ENCODE peak calls at places on chromosomes 12 and 14, in six cellular contexts. One of them, this sample, is unnamed.

GRCh38 chr12:115191342-115191741 is 507.4 kb upstream of the TBX3 start:
- DNase-seq in IMR-90: no peak
- DNase-seq in trophoblast cell: no peak
- DNase-seq in H1: no peak
- DNase-seq in H9: no peak
- DNase-seq in mesenchymal stem cell: no peak
- DNase-seq in this sample: no peak

GRCh38 chr12:49264466-49264872 is 413 bp upstream of the TUBA1C start:
- DNase-seq in IMR-90: no peak
- DNase-seq in trophoblast cell: peak; percentile 54
- DNase-seq in H1: no peak
- DNase-seq in H9: no peak
- DNase-seq in mesenchymal stem cell: no peak
- DNase-seq in this sample: no peak

GRCh38 chr12:86249856-86250255 is 6.3 kb downstream of the MGAT4C start:
- DNase-seq in IMR-90: peak; percentile 70
- DNase-seq in H1: no peak
- DNase-seq in trophoblast cell: no peak
- DNase-seq in H9: no peak
- DNase-seq in mesenchymal stem cell: peak; percentile 70
- DNase-seq in this sample: no peak

GRCh38 chr14:100782516-100783320 is 43.2 kb upstream of the MEG3 start:
- DNase-seq in H9: no peak
- DNase-seq in IMR-90: no peak
- DNase-seq in trophoblast cell: no peak
- DNase-seq in mesenchymal stem cell: no peak
- DNase-seq in H1: no peak
- DNase-seq in this sample: no peak

GRCh38 chr14:54699087-54699530 is 132.2 kb downstream of the SAMD4A start:
- DNase-seq in trophoblast cell: peak; percentile 20
- DNase-seq in H9: peak; percentile 38
- DNase-seq in mesenchymal stem cell: peak; percentile 50
- DNase-seq in IMR-90: no peak
- DNase-seq in H1: no peak
- DNase-seq in this sample: no peak

GRCh38 chr12:50050410-50051280 is 6.8 kb upstream of the ASIC1 start:
- DNase-seq in H1: no peak
- DNase-seq in mesenchymal stem cell: peak; percentile 69
- DNase-seq in H9: peak; percentile 69
- DNase-seq in IMR-90: peak; percentile 47
- DNase-seq in trophoblast cell: no peak
- DNase-seq in this sample: no peak

GRCh38 chr12:66290716-66291200 is 11.5 kb upstream of the HELB start:
- DNase-seq in H1: no peak
- DNase-seq in IMR-90: no peak
- DNase-seq in H9: no peak
- DNase-seq in trophoblast cell: no peak
- DNase-seq in mesenchymal stem cell: no peak
- DNase-seq in this sample: no peak

GRCh38 chr14:77882098-77882497 is 82.2 kb downstream of the ADCK1 start:
- DNase-seq in IMR-90: no peak
- DNase-seq in mesenchymal stem cell: peak; percentile 36
- DNase-seq in H9: no peak
- DNase-seq in trophoblast cell: no peak
- DNase-seq in H1: no peak
- DNase-seq in this sample: no peak

GRCh38 chr14:89773644-89774316 is 180.8 kb downstream of the EFCAB11 start:
- DNase-seq in H1: peak; percentile 29
- DNase-seq in mesenchymal stem cell: peak; percentile 69
- DNase-seq in trophoblast cell: peak; percentile 57
- DNase-seq in H9: peak; percentile 85
- DNase-seq in IMR-90: peak; percentile 47
- DNase-seq in this sample: no peak

GRCh38 chr14:95440951-95441350 is 75.5 kb downstream of the SYNE3 start:
- DNase-seq in H9: no peak
- DNase-seq in IMR-90: peak; percentile 63
- DNase-seq in H1: no peak
- DNase-seq in trophoblast cell: peak; percentile 67
- DNase-seq in mesenchymal stem cell: peak; percentile 43
- DNase-seq in this sample: no peak

GRCh38 chr12:101855364-101855884 is 22.0 kb upstream of the DRAM1 start:
- DNase-seq in IMR-90: peak; percentile 69
- DNase-seq in mesenchymal stem cell: peak; percentile 74
- DNase-seq in H9: no peak
- DNase-seq in trophoblast cell: no peak
- DNase-seq in H1: no peak
- DNase-seq in this sample: no peak

GRCh38 chr12:48512855-48513254 is 12.6 kb upstream of the OR8S1 start:
- DNase-seq in trophoblast cell: no peak
- DNase-seq in H9: no peak
- DNase-seq in H1: no peak
- DNase-seq in IMR-90: no peak
- DNase-seq in mesenchymal stem cell: no peak
- DNase-seq in this sample: no peak

GRCh38 chr12:51011960-51012359 is 14.2 kb downstream of the SLC11A2 start:
- DNase-seq in IMR-90: no peak
- DNase-seq in H9: no peak
- DNase-seq in trophoblast cell: no peak
- DNase-seq in mesenchymal stem cell: no peak
- DNase-seq in H1: no peak
- DNase-seq in this sample: no peak

GRCh38 chr12:19819231-19819630 is 379.9 kb downstream of the AEBP2 start:
- DNase-seq in mesenchymal stem cell: no peak
- DNase-seq in H9: no peak
- DNase-seq in H1: no peak
- DNase-seq in IMR-90: no peak
- DNase-seq in trophoblast cell: no peak
- DNase-seq in this sample: no peak

GRCh38 chr12:75529826-75530225 is 18.4 kb upstream of the KRR1 start:
- DNase-seq in H9: no peak
- DNase-seq in IMR-90: no peak
- DNase-seq in H1: no peak
- DNase-seq in trophoblast cell: no peak
- DNase-seq in mesenchymal stem cell: no peak
- DNase-seq in this sample: no peak

GRCh38 chr12:129659927-129660326 is 243.9 kb downstream of the TMEM132D start:
- DNase-seq in trophoblast cell: no peak
- DNase-seq in H1: no peak
- DNase-seq in IMR-90: no peak
- DNase-seq in mesenchymal stem cell: no peak
- DNase-seq in H9: no peak
- DNase-seq in this sample: no peak

GRCh38 chr12:76920182-76921014 is 41.6 kb upstream of the CSRP2 start:
- DNase-seq in H9: no peak
- DNase-seq in IMR-90: no peak
- DNase-seq in trophoblast cell: no peak
- DNase-seq in mesenchymal stem cell: no peak
- DNase-seq in H1: no peak
- DNase-seq in this sample: no peak

GRCh38 chr12:47017901-47018479 is 61.4 kb upstream of the PCED1B start:
- DNase-seq in IMR-90: peak; percentile 28
- DNase-seq in H1: no peak
- DNase-seq in mesenchymal stem cell: no peak
- DNase-seq in H9: no peak
- DNase-seq in trophoblast cell: no peak
- DNase-seq in this sample: no peak

GRCh38 chr12:108653082-108653516 is 19.4 kb upstream of the SELPLG start:
- DNase-seq in trophoblast cell: no peak
- DNase-seq in H9: no peak
- DNase-seq in H1: no peak
- DNase-seq in IMR-90: no peak
- DNase-seq in mesenchymal stem cell: no peak
- DNase-seq in this sample: no peak

GRCh38 chr12:52867636-52868035 is 18.8 kb upstream of the KRT78 start:
- DNase-seq in trophoblast cell: no peak
- DNase-seq in H1: no peak
- DNase-seq in H9: peak; percentile 73
- DNase-seq in IMR-90: no peak
- DNase-seq in mesenchymal stem cell: no peak
- DNase-seq in this sample: no peak

GRCh38 chr12:113994051-113994450 is 27.9 kb upstream of the RBM19 start:
- DNase-seq in mesenchymal stem cell: no peak
- DNase-seq in IMR-90: no peak
- DNase-seq in H1: no peak
- DNase-seq in H9: no peak
- DNase-seq in trophoblast cell: no peak
- DNase-seq in this sample: no peak

GRCh38 chr14:97178781-97179180 is 381.6 kb downstream of the VRK1 start:
- DNase-seq in trophoblast cell: no peak
- DNase-seq in H9: no peak
- DNase-seq in IMR-90: no peak
- DNase-seq in H1: no peak
- DNase-seq in mesenchymal stem cell: no peak
- DNase-seq in this sample: no peak

GRCh38 chr12:52324068-52324444 is 2.9 kb upstream of the KRT83 start:
- DNase-seq in trophoblast cell: no peak
- DNase-seq in IMR-90: no peak
- DNase-seq in mesenchymal stem cell: no peak
- DNase-seq in H9: no peak
- DNase-seq in H1: no peak
- DNase-seq in this sample: no peak

GRCh38 chr12:30769802-30770201 is 15.1 kb upstream of the CAPRIN2 start:
- DNase-seq in IMR-90: no peak
- DNase-seq in mesenchymal stem cell: no peak
- DNase-seq in H9: no peak
- DNase-seq in trophoblast cell: no peak
- DNase-seq in H1: no peak
- DNase-seq in this sample: no peak

GRCh38 chr12:67515679-67516363 is 132.7 kb upstream of the DYRK2 start:
- DNase-seq in H9: no peak
- DNase-seq in H1: no peak
- DNase-seq in trophoblast cell: no peak
- DNase-seq in mesenchymal stem cell: peak; percentile 6
- DNase-seq in IMR-90: no peak
- DNase-seq in this sample: no peak

GRCh38 chr12:41073633-41074576 is 114.2 kb upstream of the PDZRN4 start:
- DNase-seq in H1: no peak
- DNase-seq in H9: no peak
- DNase-seq in mesenchymal stem cell: no peak
- DNase-seq in trophoblast cell: no peak
- DNase-seq in IMR-90: no peak
- DNase-seq in this sample: no peak

GRCh38 chr14:24700511-24700910 is 66.5 kb upstream of the GZMB start:
- DNase-seq in H1: no peak
- DNase-seq in H9: no peak
- DNase-seq in trophoblast cell: no peak
- DNase-seq in mesenchymal stem cell: no peak
- DNase-seq in IMR-90: no peak
- DNase-seq in this sample: no peak

GRCh38 chr12:121992059-121992879 is 29.4 kb upstream of the BCL7A start:
- DNase-seq in trophoblast cell: peak; percentile 57
- DNase-seq in IMR-90: peak; percentile 99
- DNase-seq in H1: no peak
- DNase-seq in mesenchymal stem cell: peak; percentile 94
- DNase-seq in H9: no peak
- DNase-seq in this sample: no peak

GRCh38 chr12:94427520-94428381 is 31.9 kb downstream of the CEP83 start:
- DNase-seq in H1: no peak
- DNase-seq in trophoblast cell: no peak
- DNase-seq in mesenchymal stem cell: peak; percentile 59
- DNase-seq in IMR-90: peak; percentile 82
- DNase-seq in H9: no peak
- DNase-seq in this sample: no peak

DNA sequence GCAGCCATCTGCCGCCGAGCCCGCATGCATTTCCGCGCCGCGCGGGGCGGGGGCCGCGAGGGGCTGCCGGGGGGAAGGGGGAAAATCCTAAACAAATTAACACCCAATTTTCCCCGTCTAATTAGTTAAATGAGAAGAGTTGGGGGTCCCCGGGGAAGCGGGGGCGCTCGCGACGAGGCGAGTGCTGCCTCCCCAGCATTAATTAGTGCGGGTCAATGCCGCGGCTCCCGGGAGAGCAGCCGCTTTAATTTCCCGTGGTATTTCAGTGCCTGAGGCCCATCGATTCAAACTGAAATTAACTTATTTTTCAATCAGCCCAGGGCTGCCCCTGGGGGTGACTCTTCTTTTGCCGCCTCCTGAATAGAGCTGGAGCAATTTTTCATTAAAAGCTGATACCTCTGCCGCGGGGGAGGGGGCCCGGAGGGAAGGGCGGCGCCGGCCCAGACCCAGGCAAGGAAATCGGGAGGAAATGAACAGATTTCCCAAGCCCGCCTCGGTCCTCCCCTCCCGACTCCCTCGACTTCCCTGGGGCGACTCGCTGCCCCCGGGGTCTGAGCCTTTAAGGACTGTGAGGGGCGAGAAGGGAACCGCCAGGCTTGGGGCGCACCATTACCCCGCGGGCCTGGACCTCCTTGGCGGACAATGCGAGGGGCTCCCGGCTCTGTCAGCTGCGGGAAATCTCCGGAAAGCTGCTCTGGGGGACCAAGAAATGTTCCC is 18.9 kb downstream of the VSX2 start:
- DNase-seq in trophoblast cell: no peak
- DNase-seq in H9: no peak
- DNase-seq in IMR-90: no peak
- DNase-seq in H1: no peak
- DNase-seq in mesenchymal stem cell: no peak
- DNase-seq in this sample: no peak
- H4K91ac ChIP-seq in trophoblast cell: no peak overlapping the region
- H4K91ac ChIP-seq in H9: no peak overlapping the region
- H4K91ac ChIP-seq in IMR-90: no peak overlapping the region
- H4K91ac ChIP-seq in H1: no peak overlapping the region
- H4K91ac ChIP-seq in mesenchymal stem cell: no peak overlapping the region
- H4K91ac ChIP-seq in this sample: no peak overlapping the region

DNA sequence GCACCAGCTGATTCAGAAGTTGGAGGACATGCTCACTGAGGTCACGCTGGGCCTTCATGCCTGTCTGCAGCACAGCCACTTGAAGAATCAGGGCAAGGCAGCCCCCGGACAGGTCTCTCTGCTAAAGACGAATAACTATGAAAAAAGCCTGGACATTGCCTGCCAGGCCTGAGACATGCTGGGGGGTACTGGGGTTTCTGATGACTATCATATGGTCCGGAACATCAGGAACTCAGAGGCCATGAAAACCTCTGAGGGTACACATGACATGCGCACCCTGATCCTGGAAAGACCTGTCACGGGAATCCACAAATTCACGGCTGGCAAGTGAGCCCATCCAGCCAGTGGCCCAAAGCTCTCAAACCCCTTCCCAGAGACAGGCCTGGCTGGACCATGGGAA is 8.8 kb upstream of the C12orf42 start:
- DNase-seq in H1: no peak
- DNase-seq in mesenchymal stem cell: no peak
- DNase-seq in trophoblast cell: no peak
- DNase-seq in IMR-90: no peak
- DNase-seq in H9: no peak
- DNase-seq in this sample: no peak
- H4K91ac ChIP-seq in H1: no peak overlapping the region
- H4K91ac ChIP-seq in mesenchymal stem cell: no peak overlapping the region
- H4K91ac ChIP-seq in trophoblast cell: no peak overlapping the region
- H4K91ac ChIP-seq in IMR-90: no peak overlapping the region
- H4K91ac ChIP-seq in H9: no peak overlapping the region
- H4K91ac ChIP-seq in this sample: no peak overlapping the region

GRCh38 chr12:18160901-18161300 is 70.9 kb upstream of the RERGL start:
- DNase-seq in H9: no peak
- DNase-seq in H1: no peak
- DNase-seq in IMR-90: no peak
- DNase-seq in mesenchymal stem cell: no peak
- DNase-seq in trophoblast cell: no peak
- DNase-seq in this sample: no peak
- H4K91ac ChIP-seq in H9: no peak overlapping the region
- H4K91ac ChIP-seq in H1: no peak overlapping the region
- H4K91ac ChIP-seq in IMR-90: no peak overlapping the region
- H4K91ac ChIP-seq in mesenchymal stem cell: no peak overlapping the region
- H4K91ac ChIP-seq in trophoblast cell: no peak overlapping the region
- H4K91ac ChIP-seq in this sample: no peak overlapping the region

GRCh38 chr12:60981473-60981872 is 1278.7 kb upstream of the USP15 start:
- DNase-seq in mesenchymal stem cell: no peak
- DNase-seq in IMR-90: no peak
- DNase-seq in H1: no peak
- DNase-seq in H9: no peak
- DNase-seq in trophoblast cell: no peak
- DNase-seq in this sample: no peak
- H4K91ac ChIP-seq in mesenchymal stem cell: no peak overlapping the region
- H4K91ac ChIP-seq in IMR-90: no peak overlapping the region
- H4K91ac ChIP-seq in H1: peak overlapping the region; percentile 49
- H4K91ac ChIP-seq in H9: no peak overlapping the region
- H4K91ac ChIP-seq in trophoblast cell: no peak overlapping the region
- H4K91ac ChIP-seq in this sample: no peak overlapping the region

This sample was measured in neuronal stem cell.